ENCODE peak calls at places on chromosomes 13 and 19, in five cellular contexts. L, K, R, G and E are unnamed samples.

GRCh38 chr13:24528816-24529398 is 16.3 kb upstream of the PARP4 start:
- DNase-seq in L (no peak), K (no peak), R (no peak), G (no peak), E (no peak)

GRCh38 chr19:54302252-54302651 is 10.7 kb downstream of the LILRA5 start:
- DNase-seq in L (no peak), K (no peak), R (no peak), G (no peak), E (no peak)

GRCh38 chr13:28583661-28584091 is 75.3 kb upstream of the POMP start:
- DNase-seq in L (peak; percentile 23), K (no peak), R (no peak), G (peak; percentile 9), E (no peak)

GRCh38 chr19:40687525-40688016 is 2.9 kb downstream of the NUMBL start:
- DNase-seq in L (peak; percentile 25), K (no peak), R (no peak), G (no peak), E (peak; percentile 80)

GRCh38 chr13:94020833-94021232 is 458.6 kb downstream of the DCT start:
- DNase-seq in L (no peak), K (peak; percentile 54), R (no peak), G (no peak), E (peak; percentile 59)

GRCh38 chr19:42272535-42272897 is 3.5 kb downstream of the CIC start:
- DNase-seq in L (no peak), K (no peak), R (no peak), G (no peak), E (no peak)

GRCh38 chr13:82294226-82294625 is 1588.0 kb downstream of the SLITRK1 start:
- DNase-seq in L (no peak), K (no peak), R (no peak), G (no peak), E (no peak)

GRCh38 chr19:54556194-54556593 is 17.4 kb upstream of the LILRA2 start:
- DNase-seq in L (no peak), K (no peak), R (no peak), G (no peak), E (no peak)

GRCh38 chr13:107765724-107766436 is 449.5 kb downstream of the LIG4 start:
- DNase-seq in L (no peak), K (no peak), R (peak; percentile 59), G (peak; percentile 54), E (no peak)

GRCh38 chr13:95298971-95299627 is 2.2 kb downstream of the ABCC4 start:
- DNase-seq in L (no peak), K (peak; percentile 74), R (no peak), G (no peak), E (peak; percentile 60)

GRCh38 chr13:110565296-110565695 is 3.8 kb upstream of the RAB20 start:
- DNase-seq in L (peak; percentile 57), K (no peak), R (no peak), G (no peak), E (peak; percentile 14)

GRCh38 chr13:66565261-66565660 is 664.9 kb downstream of the PCDH9 start:
- DNase-seq in L (no peak), K (no peak), R (no peak), G (no peak), E (no peak)

GRCh38 chr13:46382224-46382623 is 4.8 kb downstream of the RUBCNL start:
- DNase-seq in L (no peak), K (no peak), R (no peak), G (no peak), E (no peak)

GRCh38 chr13:108176685-108177274 is 38.6 kb downstream of the LIG4 start:
- DNase-seq in L (peak; percentile 23), K (peak; percentile 21), R (peak; percentile 76), G (peak; percentile 46), E (peak; percentile 35)

GRCh38 chr19:33290956-33291622 is 11.2 kb downstream of the CEBPA start:
- DNase-seq in L (peak; percentile 86), K (peak; percentile 62), R (no peak), G (no peak), E (peak; percentile 84)

GRCh38 chr19:44684892-44685847 is 13.8 kb upstream of the CEACAM16 start:
- DNase-seq in L (peak; percentile 62), K (peak; percentile 51), R (peak; percentile 78), G (no peak), E (peak; percentile 84)

GRCh38 chr13:67231481-67231940 is 1.4 kb upstream of the PCDH9 start:
- DNase-seq in L (no peak), K (no peak), R (no peak), G (no peak), E (no peak)

GRCh38 chr13:73870970-73871935 is 263.0 kb downstream of the KLF12 start:
- DNase-seq in L (no peak), K (no peak), R (no peak), G (no peak), E (peak; percentile 13)

GRCh38 chr19:18415177-18415867 is 3.9 kb upstream of the SSBP4 start:
- DNase-seq in L (no peak), K (no peak), R (no peak), G (no peak), E (no peak)
- H3K4me3 ChIP-seq in L (no peak overlapping the region), K (no peak overlapping the region), R (no peak overlapping the region), G (no peak overlapping the region), E (no peak overlapping the region)

DNA sequence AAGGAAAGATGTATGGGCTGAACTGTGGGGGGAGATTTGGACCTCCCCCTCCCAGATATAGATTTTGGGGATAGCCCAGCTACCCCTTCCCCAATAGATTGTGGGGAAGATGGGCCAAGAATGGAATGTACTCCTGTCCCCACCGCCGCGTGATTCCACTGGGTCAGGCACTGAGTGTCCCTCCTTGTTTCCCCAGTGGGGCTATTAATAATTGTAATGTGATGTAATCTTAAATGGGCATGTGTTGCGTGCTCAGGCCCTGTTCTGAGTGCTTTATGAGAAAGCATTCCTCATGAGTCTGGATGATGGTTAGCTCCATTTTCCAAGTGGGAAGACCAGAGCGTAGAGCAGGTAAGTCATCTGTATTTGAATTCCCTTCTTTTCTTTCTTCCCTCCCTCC is 1.4 kb downstream of the PSMD8 start:
- DNase-seq in L (no peak), K (peak; percentile 13), R (no peak), G (no peak), E (no peak)
- H3K27me3 ChIP-seq in L (no peaks in the 10 kb centered on the region), K (no peaks in the 10 kb centered on the region), R (no peaks in the 10 kb centered on the region), G (no peaks in the 10 kb centered on the region), E (no peaks in the 10 kb centered on the region)

GRCh38 chr13:100549316-100549715 is 39.3 kb downstream of the GGACT start:
- DNase-seq in L (no peak), K (no peak), R (no peak), G (no peak), E (no peak)

GRCh38 chr13:100552755-100553154 is 35.8 kb downstream of the GGACT start:
- DNase-seq in L (no peak), K (no peak), R (no peak), G (no peak), E (no peak)

GRCh38 chr13:100546713-100547405 is 41.7 kb downstream of the GGACT start:
- DNase-seq in L (no peak), K (no peak), R (no peak), G (peak; percentile 32), E (no peak)

GRCh38 chr13:100547805-100548204 is 40.8 kb downstream of the GGACT start:
- DNase-seq in L (no peak), K (peak; percentile 48), R (no peak), G (peak; percentile 61), E (peak; percentile 64)

GRCh38 chr13:100550433-100550832 is 38.2 kb downstream of the GGACT start:
- DNase-seq in L (no peak), K (no peak), R (no peak), G (no peak), E (no peak)
- H3K4me3 ChIP-seq in L (no peak overlapping the region), K (no peak overlapping the region), R (no peak overlapping the region), G (no peak overlapping the region), E (no peak overlapping the region)

GRCh38 chr19:1526979-1527649 is 3.2 kb downstream of the PLK5 start:
- DNase-seq in L (no peak), K (peak; percentile 42), R (no peak), G (no peak), E (peak; percentile 48)

GRCh38 chr19:1527650-1528309 is 3.9 kb downstream of the PLK5 start:
- DNase-seq in L (no peak), K (no peak), R (no peak), G (no peak), E (no peak)

GRCh38 chr19:1526066-1526778 is 2.3 kb downstream of the PLK5 start:
- DNase-seq in L (no peak), K (no peak), R (no peak), G (no peak), E (no peak)

GRCh38 chr19:1529430-1529816 is 5.5 kb downstream of the PLK5 start:
- DNase-seq in L (no peak), K (no peak), R (no peak), G (no peak), E (no peak)

GRCh38 chr19:1528596-1529429 is 4.9 kb downstream of the PLK5 start:
- DNase-seq in L (no peak), K (no peak), R (no peak), G (no peak), E (no peak)
- H3K27me3 ChIP-seq in L (peaks cover 19% of the 10 kb centered on the region), K (peaks cover 9% of the 10 kb centered on the region), R (peaks cover 6% of the 10 kb centered on the region), G (peaks cover 63% of the 10 kb centered on the region), E (peaks cover 8% of the 10 kb centered on the region)